ENCODE peak calls at places on chromosomes 3 and 15, in five cellular contexts. L is posterior cingulate gyrus; C is AG09319; S is activated T-helper 9 cell treated with anti-CD3 and anti-CD28 coated beads, Interleukin-2, amount 50 U/mL, for 16 hours; W is GM20000. R is an unnamed sample.

GRCh38 chr3:64144241-64144900 is 80.9 kb downstream of the PRICKLE2 start:
- DNase-seq in L (no peak), C (no peak), S (no peak), W (no peak), R (no peak)

GRCh38 chr15:99989095-99989494 is 255.9 kb upstream of the LYSMD4 start:
- DNase-seq in L (no peak), C (no peak), S (no peak), W (no peak), R (no peak)

GRCh38 chr3:142009029-142009428 is 132.6 kb downstream of the ATP1B3 start:
- DNase-seq in L (no peak), C (no peak), S (no peak), W (no peak), R (no peak)

GRCh38 chr3:186362409-186362757 is 349 bp upstream of the DGKG start:
- DNase-seq in L (no peak), C (no peak), S (no peak), W (no peak), R (no peak)

GRCh38 chr15:88142141-88142540 is 114.4 kb downstream of the NTRK3 start:
- DNase-seq in L (no peak), C (no peak), S (no peak), W (no peak), R (no peak)

GRCh38 chr15:49627407-49627877 is 6.6 kb downstream of the DTWD1 start:
- DNase-seq in L (no peak), C (peak), S (no peak), W (no peak), R (no peak)

GRCh38 chr15:69236505-69236904 is 62.2 kb upstream of the PAQR5 start:
- DNase-seq in L (no peak), C (no peak), S (no peak), W (no peak), R (no peak)

GRCh38 chr15:94070341-94071275 is 160.8 kb upstream of the MCTP2 start:
- DNase-seq in L (peak), C (no peak), S (no peak), W (no peak), R (no peak)

GRCh38 chr15:94875550-94875949 is 644.2 kb downstream of the MCTP2 start:
- DNase-seq in L (no peak), C (no peak), S (no peak), W (no peak), R (no peak)

GRCh38 chr3:27127879-27128278 is 241.3 kb downstream of the NEK10 start:
- DNase-seq in L (no peak), C (no peak), S (no peak), W (no peak), R (no peak)

GRCh38 chr3:32681811-32682210 is 3.2 kb upstream of the CNOT10 start:
- DNase-seq in L (no peak), C (no peak), S (no peak), W (no peak), R (no peak)

GRCh38 chr3:106169351-106169750 is 300.5 kb upstream of the CBLB start:
- DNase-seq in L (no peak), C (no peak), S (no peak), W (no peak), R (no peak)

GRCh38 chr15:71934446-71934845 is 124.1 kb downstream of the NR2E3 start:
- DNase-seq in L (no peak), C (no peak), S (no peak), W (no peak), R (no peak)

GRCh38 chr3:151003024-151003771 is 30.7 kb upstream of the CLRN1 start:
- DNase-seq in L (no peak), C (no peak), S (no peak), W (no peak), R (no peak)

GRCh38 chr15:93152264-93152884 is 63.4 kb upstream of the RGMA start:
- DNase-seq in L (no peak), C (no peak), S (no peak), W (no peak), R (no peak)

GRCh38 chr3:185744997-185745843 is 79.6 kb downstream of the IGF2BP2 start:
- DNase-seq in L (no peak), C (no peak), S (no peak), W (peak), R (no peak)